ENCODE peak calls at places on chromosomes 1 and 21, in five cellular contexts. One of them, this sample, is unnamed.

GRCh38 chr1:6603851-6604558 is 1.3 kb upstream of the KLHL21 start:
- DNase-seq in K562: peak
- DNase-seq in A549: no peak
- DNase-seq in transverse colon: peak
- DNase-seq in SK-N-SH: no peak
- DNase-seq in this sample: peak

GRCh38 chr1:65278344-65279091 is 30.8 kb upstream of the DNAJC6 start:
- DNase-seq in K562: no peak
- DNase-seq in A549: no peak
- DNase-seq in transverse colon: no peak
- DNase-seq in SK-N-SH: peak
- DNase-seq in this sample: no peak

GRCh38 chr21:25689226-25689625 is 45.5 kb downstream of the ATP5PF start:
- DNase-seq in K562: no peak
- DNase-seq in A549: no peak
- DNase-seq in transverse colon: no peak
- DNase-seq in SK-N-SH: no peak
- DNase-seq in this sample: no peak

GRCh38 chr1:152182942-152183341 is 23.9 kb upstream of the RPTN start:
- DNase-seq in K562: no peak
- DNase-seq in A549: peak
- DNase-seq in transverse colon: no peak
- DNase-seq in SK-N-SH: no peak
- DNase-seq in this sample: no peak

GRCh38 chr1:30882678-30883388 is 25.7 kb downstream of the SDC3 start:
- DNase-seq in K562: no peak
- DNase-seq in A549: no peak
- DNase-seq in transverse colon: no peak
- DNase-seq in SK-N-SH: no peak
- DNase-seq in this sample: no peak

GRCh38 chr1:113874017-113874879 is 2.7 kb upstream of the PTPN22 start:
- DNase-seq in K562: peak
- DNase-seq in A549: peak
- DNase-seq in transverse colon: peak
- DNase-seq in SK-N-SH: no peak
- DNase-seq in this sample: no peak

GRCh38 chr1:160018900-160019299 is 12.9 kb downstream of the PIGM start:
- DNase-seq in K562: no peak
- DNase-seq in A549: no peak
- DNase-seq in transverse colon: no peak
- DNase-seq in SK-N-SH: no peak
- DNase-seq in this sample: no peak

GRCh38 chr1:15249032-15249601 is 2.1 kb downstream of the FHAD1 start:
- DNase-seq in K562: no peak
- DNase-seq in A549: no peak
- DNase-seq in transverse colon: no peak
- DNase-seq in SK-N-SH: no peak
- DNase-seq in this sample: no peak

GRCh38 chr1:202085682-202086373 is 36.9 kb upstream of the GPR37L1 start:
- DNase-seq in K562: peak
- DNase-seq in A549: peak
- DNase-seq in transverse colon: peak
- DNase-seq in SK-N-SH: no peak
- DNase-seq in this sample: no peak

GRCh38 chr1:28112388-28113311 is 24.2 kb upstream of the EYA3 start:
- DNase-seq in K562: peak
- DNase-seq in A549: peak
- DNase-seq in transverse colon: peak
- DNase-seq in SK-N-SH: no peak
- DNase-seq in this sample: no peak

GRCh38 chr1:22064751-22065402 is 12.4 kb downstream of the CDC42 start:
- DNase-seq in K562: no peak
- DNase-seq in A549: no peak
- DNase-seq in transverse colon: no peak
- DNase-seq in SK-N-SH: no peak
- DNase-seq in this sample: no peak

GRCh38 chr1:96983866-96984265 is 262.3 kb downstream of the PTBP2 start:
- DNase-seq in K562: no peak
- DNase-seq in A549: no peak
- DNase-seq in transverse colon: no peak
- DNase-seq in SK-N-SH: no peak
- DNase-seq in this sample: no peak

GRCh38 chr1:16181887-16182719 is 26.2 kb upstream of the EPHA2 start:
- DNase-seq in K562: no peak
- DNase-seq in A549: peak
- DNase-seq in transverse colon: peak
- DNase-seq in SK-N-SH: no peak
- DNase-seq in this sample: peak

GRCh38 chr21:32562426-32562825 is 22.9 kb downstream of the TCP10L start:
- DNase-seq in K562: no peak
- DNase-seq in A549: no peak
- DNase-seq in transverse colon: peak
- DNase-seq in SK-N-SH: no peak
- DNase-seq in this sample: no peak

GRCh38 chr1:152107984-152108898 is 7.0 kb downstream of the TCHH start:
- DNase-seq in K562: no peak
- DNase-seq in A549: peak
- DNase-seq in transverse colon: no peak
- DNase-seq in SK-N-SH: no peak
- DNase-seq in this sample: no peak

GRCh38 chr1:94050675-94051074 is 70.3 kb downstream of the ABCA4 start:
- DNase-seq in K562: no peak
- DNase-seq in A549: no peak
- DNase-seq in transverse colon: no peak
- DNase-seq in SK-N-SH: no peak
- DNase-seq in this sample: no peak

GRCh38 chr1:66436378-66437135 is 97.4 kb upstream of the SGIP1 start:
- DNase-seq in K562: no peak
- DNase-seq in A549: peak
- DNase-seq in transverse colon: no peak
- DNase-seq in SK-N-SH: no peak
- DNase-seq in this sample: no peak

GRCh38 chr1:212368073-212368484 is 46.6 kb downstream of the PACC1 start:
- DNase-seq in K562: peak
- DNase-seq in A549: peak
- DNase-seq in transverse colon: peak
- DNase-seq in SK-N-SH: peak
- DNase-seq in this sample: no peak

GRCh38 chr1:30174499-30174898 is 548.9 kb downstream of the MATN1 start:
- DNase-seq in K562: no peak
- DNase-seq in A549: no peak
- DNase-seq in transverse colon: no peak
- DNase-seq in SK-N-SH: no peak
- DNase-seq in this sample: no peak

GRCh38 chr1:109383087-109383779 is 14.5 kb downstream of the SORT1 start:
- DNase-seq in K562: no peak
- DNase-seq in A549: no peak
- DNase-seq in transverse colon: no peak
- DNase-seq in SK-N-SH: no peak
- DNase-seq in this sample: no peak

GRCh38 chr1:164780863-164781262 is 221.9 kb downstream of the PBX1 start:
- DNase-seq in K562: no peak
- DNase-seq in A549: no peak
- DNase-seq in transverse colon: no peak
- DNase-seq in SK-N-SH: no peak
- DNase-seq in this sample: peak

GRCh38 chr1:226631229-226632000 is 82.9 kb downstream of the STUM start:
- DNase-seq in K562: no peak
- DNase-seq in A549: no peak
- DNase-seq in transverse colon: no peak
- DNase-seq in SK-N-SH: no peak
- DNase-seq in this sample: peak

GRCh38 chr1:226633541-226634155 is 85.1 kb downstream of the STUM start:
- DNase-seq in K562: no peak
- DNase-seq in A549: no peak
- DNase-seq in transverse colon: no peak
- DNase-seq in SK-N-SH: no peak
- DNase-seq in this sample: peak

GRCh38 chr1:226632169-226632884 is 83.8 kb downstream of the STUM start:
- DNase-seq in K562: no peak
- DNase-seq in A549: no peak
- DNase-seq in transverse colon: no peak
- DNase-seq in SK-N-SH: no peak
- DNase-seq in this sample: peak

GRCh38 chr1:226634156-226634588 is 85.6 kb downstream of the STUM start:
- DNase-seq in K562: peak
- DNase-seq in A549: peak
- DNase-seq in transverse colon: peak
- DNase-seq in SK-N-SH: peak
- DNase-seq in this sample: peak

DNA sequence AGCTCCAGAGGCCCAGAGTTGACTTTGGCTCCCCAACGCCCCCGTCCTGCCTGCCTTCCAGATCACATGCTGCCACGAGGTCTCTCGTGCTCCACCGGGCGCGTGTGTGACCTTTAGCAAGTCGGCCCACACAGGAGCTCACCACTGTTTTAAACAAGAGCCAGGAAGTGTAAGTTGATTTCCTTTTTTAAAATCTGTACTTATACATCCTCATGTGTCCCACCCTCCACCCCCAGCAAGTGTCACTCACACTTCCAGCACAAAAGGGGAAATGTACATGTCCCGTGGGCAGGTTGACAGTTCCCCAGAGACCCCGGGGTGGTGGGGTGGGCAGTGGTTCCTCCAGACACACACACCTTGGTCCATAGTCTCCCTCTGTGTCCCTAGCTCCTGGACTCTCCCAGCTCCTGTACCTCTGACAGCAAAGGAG is 84.4 kb downstream of the STUM start:
- DNase-seq in K562: no peak
- DNase-seq in A549: no peak
- DNase-seq in transverse colon: no peak
- DNase-seq in SK-N-SH: no peak
- DNase-seq in this sample: peak
- TF ChIP-seq EP300 in K562: no peak
- TF ChIP-seq EP300 in A549: no peak
- TF ChIP-seq EP300 in transverse colon: no peak
- TF ChIP-seq EP300 in SK-N-SH: no peak
- TF ChIP-seq EP300 in this sample: no peak

GRCh38 chr1:32963746-32964460 is 706 bp downstream of the RNF19B start:
- DNase-seq in K562: peak
- DNase-seq in A549: peak
- DNase-seq in transverse colon: peak
- DNase-seq in SK-N-SH: peak
- DNase-seq in this sample: peak
- TF ChIP-seq CTCF in K562: no peak
- TF ChIP-seq CTCF in A549: no peak
- TF ChIP-seq CTCF in transverse colon: peak
- TF ChIP-seq CTCF in SK-N-SH: no peak
- TF ChIP-seq CTCF in this sample: no peak

DNA sequence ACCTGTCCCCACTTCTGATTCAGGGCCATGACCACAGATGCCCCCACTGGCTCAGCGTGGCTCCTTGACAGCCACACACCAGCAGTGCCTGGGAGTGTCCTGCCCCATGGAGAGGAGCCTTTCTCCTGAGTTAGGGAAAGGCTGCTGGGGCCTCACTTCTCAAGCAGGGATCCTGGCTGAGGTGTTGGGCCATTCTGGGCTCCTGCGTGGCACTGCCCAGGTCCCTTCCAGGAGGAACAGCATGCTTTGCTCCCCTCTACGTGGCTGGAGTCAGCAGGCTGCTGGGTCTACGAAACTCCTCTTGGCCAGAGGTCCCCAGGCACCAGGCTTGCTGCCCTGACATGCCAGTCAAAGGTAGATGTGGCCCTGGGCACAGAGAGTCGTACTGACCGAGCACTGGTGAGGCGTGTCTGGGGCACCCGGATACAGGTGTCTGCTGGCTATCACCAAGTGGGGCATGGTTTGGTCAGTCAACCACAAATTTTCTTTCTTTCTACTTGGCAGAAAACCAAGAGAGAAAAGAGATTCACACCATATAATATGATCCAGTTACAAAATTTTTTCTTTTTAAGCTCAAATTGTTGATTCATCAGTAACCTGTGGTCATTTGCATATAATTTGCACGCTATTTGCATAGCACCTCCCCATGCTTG is 4.1 kb downstream of the ADORA1 start:
- DNase-seq in K562: no peak
- DNase-seq in A549: no peak
- DNase-seq in transverse colon: no peak
- DNase-seq in SK-N-SH: no peak
- DNase-seq in this sample: peak
- TF ChIP-seq EP300 in K562: no peak
- TF ChIP-seq EP300 in A549: no peak
- TF ChIP-seq EP300 in transverse colon: no peak
- TF ChIP-seq EP300 in SK-N-SH: no peak
- TF ChIP-seq EP300 in this sample: no peak

GRCh38 chr21:41932191-41932575 is 21.6 kb downstream of the C2CD2 start:
- DNase-seq in K562: no peak
- DNase-seq in A549: peak
- DNase-seq in transverse colon: no peak
- DNase-seq in SK-N-SH: no peak
- DNase-seq in this sample: peak

GRCh38 chr21:41929248-41929647 is 24.6 kb downstream of the C2CD2 start:
- DNase-seq in K562: no peak
- DNase-seq in A549: no peak
- DNase-seq in transverse colon: no peak
- DNase-seq in SK-N-SH: no peak
- DNase-seq in this sample: peak

GRCh38 chr21:41931041-41931451 is 22.8 kb downstream of the C2CD2 start:
- DNase-seq in K562: no peak
- DNase-seq in A549: no peak
- DNase-seq in transverse colon: no peak
- DNase-seq in SK-N-SH: no peak
- DNase-seq in this sample: peak

GRCh38 chr21:41932576-41933258 is 21.1 kb downstream of the C2CD2 start:
- DNase-seq in K562: peak
- DNase-seq in A549: no peak
- DNase-seq in transverse colon: no peak
- DNase-seq in SK-N-SH: peak
- DNase-seq in this sample: peak

DNA sequence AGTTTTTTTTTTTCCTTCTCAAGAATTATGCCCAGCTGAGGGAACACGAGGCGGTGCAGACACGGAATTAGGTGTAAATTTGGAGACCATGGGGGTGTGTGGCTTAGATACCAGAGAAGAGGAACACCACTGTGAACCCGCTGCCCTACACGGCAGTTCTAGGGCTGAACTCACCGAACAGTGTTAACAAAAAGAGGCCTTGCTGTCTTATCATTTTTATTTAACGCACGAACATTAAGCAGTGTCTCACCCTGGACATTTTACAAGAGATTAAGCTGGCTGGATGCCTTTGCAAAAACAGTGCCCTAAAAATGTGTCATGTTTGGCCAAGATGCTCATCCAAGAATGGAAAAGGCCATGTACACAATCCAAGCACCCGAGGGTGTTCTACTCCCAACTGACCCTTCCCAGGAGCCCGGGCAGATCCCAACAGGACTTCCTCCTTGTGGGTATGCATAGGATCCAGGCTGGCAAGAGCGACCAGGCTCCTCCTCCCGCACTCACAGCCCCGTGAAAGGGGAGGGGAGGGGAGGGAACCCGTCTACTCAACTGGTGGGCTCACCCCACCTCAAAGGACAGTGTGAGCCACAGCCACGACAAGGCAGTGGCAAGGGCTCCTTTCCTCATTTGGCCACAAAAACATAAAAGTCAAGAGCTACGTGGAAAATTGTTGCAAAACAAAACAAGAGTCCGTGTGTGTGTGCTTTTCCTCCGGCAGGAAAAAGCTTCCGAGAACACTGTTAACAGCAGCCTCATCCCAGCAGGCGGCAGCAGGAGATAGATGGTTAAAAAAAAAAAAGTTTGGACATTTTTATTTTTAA is 20.3 kb downstream of the C2CD2 start:
- DNase-seq in K562: no peak
- DNase-seq in A549: no peak
- DNase-seq in transverse colon: no peak
- DNase-seq in SK-N-SH: peak
- DNase-seq in this sample: peak
- TF ChIP-seq CTCF in K562: no peak
- TF ChIP-seq CTCF in A549: no peak
- TF ChIP-seq CTCF in transverse colon: no peak
- TF ChIP-seq CTCF in SK-N-SH: peak
- TF ChIP-seq CTCF in this sample: no peak

This sample was measured in sigmoid colon.